ENCODE peak calls at places on chromosomes 16 and 17, in seven cellular contexts. One of them, this sample, is unnamed.

GRCh38 chr17:12081720-12082119 is 61.0 kb downstream of the MAP2K4 start:
- DNase-seq in Caco-2: no peak
- DNase-seq in fibroblast of lung: no peak
- DNase-seq in transverse colon: no peak
- DNase-seq in adipocyte: no peak
- DNase-seq in keratinocyte: no peak
- DNase-seq in IMR-90: no peak
- DNase-seq in this sample: no peak

GRCh38 chr17:6548578-6549330 is 7.6 kb downstream of the PITPNM3 start:
- DNase-seq in Caco-2: no peak
- DNase-seq in fibroblast of lung: no peak
- DNase-seq in transverse colon: peak; percentile 23
- DNase-seq in adipocyte: no peak
- DNase-seq in keratinocyte: no peak
- DNase-seq in IMR-90: no peak
- DNase-seq in this sample: no peak

GRCh38 chr16:19113577-19114358 is at the start of gene ITPRIPL2:
- DNase-seq in Caco-2: peak; percentile 79
- DNase-seq in fibroblast of lung: peak; percentile 91
- DNase-seq in transverse colon: peak; percentile 84
- DNase-seq in adipocyte: peak; percentile 96
- DNase-seq in keratinocyte: no peak
- DNase-seq in IMR-90: peak; percentile 85
- DNase-seq in this sample: peak; percentile 96

GRCh38 chr17:77124192-77124908 is 16.4 kb upstream of the SEC14L1 start:
- DNase-seq in Caco-2: no peak
- DNase-seq in fibroblast of lung: peak; percentile 85
- DNase-seq in transverse colon: no peak
- DNase-seq in adipocyte: peak; percentile 60
- DNase-seq in keratinocyte: no peak
- DNase-seq in IMR-90: peak; percentile 68
- DNase-seq in this sample: peak; percentile 69

GRCh38 chr16:84700518-84701277 is 898 bp downstream of the USP10 start:
- DNase-seq in Caco-2: no peak
- DNase-seq in fibroblast of lung: peak; percentile 24
- DNase-seq in transverse colon: peak; percentile 44
- DNase-seq in adipocyte: peak; percentile 69
- DNase-seq in keratinocyte: no peak
- DNase-seq in IMR-90: peak; percentile 29
- DNase-seq in this sample: peak; percentile 61

GRCh38 chr17:82959242-82959930 is 119.6 kb upstream of the ZNF750 start:
- DNase-seq in Caco-2: peak; percentile 14
- DNase-seq in fibroblast of lung: no peak
- DNase-seq in transverse colon: no peak
- DNase-seq in adipocyte: no peak
- DNase-seq in keratinocyte: no peak
- DNase-seq in IMR-90: no peak
- DNase-seq in this sample: no peak

GRCh38 chr16:79047337-79047736 is 553.2 kb downstream of the MAF start:
- DNase-seq in Caco-2: no peak
- DNase-seq in fibroblast of lung: no peak
- DNase-seq in transverse colon: no peak
- DNase-seq in adipocyte: no peak
- DNase-seq in keratinocyte: no peak
- DNase-seq in IMR-90: no peak
- DNase-seq in this sample: no peak

GRCh38 chr17:41792835-41793748 is 6.6 kb upstream of the JUP start:
- DNase-seq in Caco-2: peak; percentile 97
- DNase-seq in fibroblast of lung: peak; percentile 76
- DNase-seq in transverse colon: peak; percentile 81
- DNase-seq in adipocyte: peak; percentile 52
- DNase-seq in keratinocyte: peak; percentile 77
- DNase-seq in IMR-90: peak; percentile 60
- DNase-seq in this sample: peak; percentile 57

GRCh38 chr16:70269471-70269870 is 17.7 kb upstream of the EXOSC6 start:
- DNase-seq in Caco-2: no peak
- DNase-seq in fibroblast of lung: no peak
- DNase-seq in transverse colon: no peak
- DNase-seq in adipocyte: no peak
- DNase-seq in keratinocyte: no peak
- DNase-seq in IMR-90: no peak
- DNase-seq in this sample: no peak

GRCh38 chr17:43940630-43941029 is 1.6 kb downstream of the PPY start:
- DNase-seq in Caco-2: peak; percentile 78
- DNase-seq in fibroblast of lung: no peak
- DNase-seq in transverse colon: no peak
- DNase-seq in adipocyte: peak; percentile 62
- DNase-seq in keratinocyte: no peak
- DNase-seq in IMR-90: peak; percentile 35
- DNase-seq in this sample: peak; percentile 59

GRCh38 chr17:82477934-82478333 is 19.4 kb downstream of the NARF start:
- DNase-seq in Caco-2: no peak
- DNase-seq in fibroblast of lung: peak; percentile 28
- DNase-seq in transverse colon: no peak
- DNase-seq in adipocyte: no peak
- DNase-seq in keratinocyte: no peak
- DNase-seq in IMR-90: no peak
- DNase-seq in this sample: no peak

GRCh38 chr17:70091005-70091568 is 16.1 kb downstream of the KCNJ16 start:
- DNase-seq in Caco-2: no peak
- DNase-seq in fibroblast of lung: no peak
- DNase-seq in transverse colon: no peak
- DNase-seq in adipocyte: no peak
- DNase-seq in keratinocyte: no peak
- DNase-seq in IMR-90: no peak
- DNase-seq in this sample: no peak

GRCh38 chr16:79767597-79768280 is 167.2 kb upstream of the MAF start:
- DNase-seq in Caco-2: no peak
- DNase-seq in fibroblast of lung: peak; percentile 27
- DNase-seq in transverse colon: peak; percentile 57
- DNase-seq in adipocyte: peak; percentile 9
- DNase-seq in keratinocyte: no peak
- DNase-seq in IMR-90: no peak
- DNase-seq in this sample: peak; percentile 38

GRCh38 chr16:66189951-66190350 is 176.5 kb upstream of the CDH5 start:
- DNase-seq in Caco-2: no peak
- DNase-seq in fibroblast of lung: peak; percentile 98
- DNase-seq in transverse colon: no peak
- DNase-seq in adipocyte: peak; percentile 33
- DNase-seq in keratinocyte: peak; percentile 33
- DNase-seq in IMR-90: peak; percentile 92
- DNase-seq in this sample: peak; percentile 75

GRCh38 chr17:70110443-70110880 is 35.4 kb downstream of the KCNJ16 start:
- DNase-seq in Caco-2: no peak
- DNase-seq in fibroblast of lung: peak; percentile 86
- DNase-seq in transverse colon: no peak
- DNase-seq in adipocyte: peak; percentile 5
- DNase-seq in keratinocyte: no peak
- DNase-seq in IMR-90: peak; percentile 36
- DNase-seq in this sample: peak; percentile 4

GRCh38 chr16:1964046-1964505 is 550 bp downstream of the RPS2 start:
- DNase-seq in Caco-2: no peak
- DNase-seq in fibroblast of lung: no peak
- DNase-seq in transverse colon: no peak
- DNase-seq in adipocyte: peak; percentile 71
- DNase-seq in keratinocyte: no peak
- DNase-seq in IMR-90: no peak
- DNase-seq in this sample: peak; percentile 58

DNA sequence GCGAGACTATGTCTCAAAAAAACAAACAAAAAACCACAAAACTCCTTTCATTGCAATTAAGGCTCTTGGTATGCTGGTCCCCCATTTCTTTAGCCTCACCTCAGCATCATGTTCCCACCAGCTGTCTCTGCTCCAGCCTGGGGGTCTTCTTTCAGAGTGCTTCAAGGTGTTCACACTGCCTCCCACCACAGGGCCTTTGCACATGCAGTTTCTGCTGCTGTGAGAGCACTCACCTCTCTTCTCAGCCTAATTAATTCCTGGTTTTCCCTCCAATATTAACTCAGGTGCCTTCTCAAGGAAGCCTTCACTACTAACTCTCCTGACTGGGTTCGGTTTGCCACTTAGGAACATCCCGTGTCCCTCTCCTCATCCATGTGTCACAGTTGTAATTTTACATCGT is 15.9 kb upstream of the PIK3R6 start:
- DNase-seq in Caco-2: no peak
- DNase-seq in fibroblast of lung: no peak
- DNase-seq in transverse colon: no peak
- DNase-seq in adipocyte: no peak
- DNase-seq in keratinocyte: no peak
- DNase-seq in IMR-90: no peak
- DNase-seq in this sample: no peak
- H3K36me3 ChIP-seq in Caco-2: no peaks in the 10 kb centered on the region
- H3K36me3 ChIP-seq in fibroblast of lung: no peaks in the 10 kb centered on the region
- H3K36me3 ChIP-seq in transverse colon: no peaks in the 10 kb centered on the region
- H3K36me3 ChIP-seq in adipocyte: no peaks in the 10 kb centered on the region
- H3K36me3 ChIP-seq in keratinocyte: no peaks in the 10 kb centered on the region
- H3K36me3 ChIP-seq in IMR-90: no peaks in the 10 kb centered on the region
- H3K36me3 ChIP-seq in this sample: no peaks in the 10 kb centered on the region

GRCh38 chr17:60653569-60653968 is 24.1 kb upstream of the BCAS3 start:
- DNase-seq in Caco-2: no peak
- DNase-seq in fibroblast of lung: no peak
- DNase-seq in transverse colon: no peak
- DNase-seq in adipocyte: no peak
- DNase-seq in keratinocyte: no peak
- DNase-seq in IMR-90: no peak
- DNase-seq in this sample: no peak
- H3K36me3 ChIP-seq in Caco-2: no peaks in the 10 kb centered on the region
- H3K36me3 ChIP-seq in fibroblast of lung: peaks cover 2% of the 10 kb centered on the region
- H3K36me3 ChIP-seq in transverse colon: no peaks in the 10 kb centered on the region
- H3K36me3 ChIP-seq in adipocyte: peaks cover 9% of the 10 kb centered on the region
- H3K36me3 ChIP-seq in keratinocyte: peaks cover 3% of the 10 kb centered on the region
- H3K36me3 ChIP-seq in IMR-90: peaks cover 15% of the 10 kb centered on the region
- H3K36me3 ChIP-seq in this sample: peaks cover 10% of the 10 kb centered on the region

GRCh38 chr17:28357061-28357900 is at the start of gene POLDIP2:
- DNase-seq in Caco-2: peak; percentile 99
- DNase-seq in fibroblast of lung: peak; percentile 93
- DNase-seq in transverse colon: peak; percentile 96
- DNase-seq in adipocyte: peak; percentile 98
- DNase-seq in keratinocyte: no peak
- DNase-seq in IMR-90: peak; percentile 92
- DNase-seq in this sample: peak; percentile 99
- H3K36me3 ChIP-seq in Caco-2: peaks cover 22% of the 10 kb centered on the region
- H3K36me3 ChIP-seq in fibroblast of lung: peaks cover 18% of the 10 kb centered on the region
- H3K36me3 ChIP-seq in transverse colon: no peaks in the 10 kb centered on the region
- H3K36me3 ChIP-seq in adipocyte: peaks cover 54% of the 10 kb centered on the region
- H3K36me3 ChIP-seq in keratinocyte: peaks cover 32% of the 10 kb centered on the region
- H3K36me3 ChIP-seq in IMR-90: peaks cover 36% of the 10 kb centered on the region
- H3K36me3 ChIP-seq in this sample: peaks cover 28% of the 10 kb centered on the region

GRCh38 chr17:75825748-75826370 is 18.3 kb downstream of the UNC13D start:
- DNase-seq in Caco-2: no peak
- DNase-seq in fibroblast of lung: no peak
- DNase-seq in transverse colon: no peak
- DNase-seq in adipocyte: no peak
- DNase-seq in keratinocyte: no peak
- DNase-seq in IMR-90: no peak
- DNase-seq in this sample: no peak
- H3K36me3 ChIP-seq in Caco-2: no peaks in the 10 kb centered on the region
- H3K36me3 ChIP-seq in fibroblast of lung: peaks cover 5% of the 10 kb centered on the region
- H3K36me3 ChIP-seq in transverse colon: no peaks in the 10 kb centered on the region
- H3K36me3 ChIP-seq in adipocyte: peaks cover 28% of the 10 kb centered on the region
- H3K36me3 ChIP-seq in keratinocyte: peaks cover 10% of the 10 kb centered on the region
- H3K36me3 ChIP-seq in IMR-90: peaks cover 33% of the 10 kb centered on the region
- H3K36me3 ChIP-seq in this sample: no peaks in the 10 kb centered on the region

GRCh38 chr16:11973065-11973464 is 3.5 kb upstream of the SNX29 start:
- DNase-seq in Caco-2: no peak
- DNase-seq in fibroblast of lung: no peak
- DNase-seq in transverse colon: no peak
- DNase-seq in adipocyte: no peak
- DNase-seq in keratinocyte: no peak
- DNase-seq in IMR-90: no peak
- DNase-seq in this sample: no peak

GRCh38 chr16:11978080-11978479 is 1.5 kb downstream of the SNX29 start:
- DNase-seq in Caco-2: no peak
- DNase-seq in fibroblast of lung: no peak
- DNase-seq in transverse colon: no peak
- DNase-seq in adipocyte: peak; percentile 28
- DNase-seq in keratinocyte: no peak
- DNase-seq in IMR-90: no peak
- DNase-seq in this sample: peak; percentile 36

GRCh38 chr16:11980167-11980844 is 3.8 kb downstream of the SNX29 start:
- DNase-seq in Caco-2: no peak
- DNase-seq in fibroblast of lung: peak; percentile 16
- DNase-seq in transverse colon: no peak
- DNase-seq in adipocyte: no peak
- DNase-seq in keratinocyte: no peak
- DNase-seq in IMR-90: no peak
- DNase-seq in this sample: no peak

GRCh38 chr16:11977206-11978041 is 890 bp downstream of the SNX29 start:
- DNase-seq in Caco-2: no peak
- DNase-seq in fibroblast of lung: peak; percentile 85
- DNase-seq in transverse colon: peak; percentile 24
- DNase-seq in adipocyte: peak; percentile 93
- DNase-seq in keratinocyte: peak; percentile 38
- DNase-seq in IMR-90: peak; percentile 82
- DNase-seq in this sample: peak; percentile 95

DNA sequence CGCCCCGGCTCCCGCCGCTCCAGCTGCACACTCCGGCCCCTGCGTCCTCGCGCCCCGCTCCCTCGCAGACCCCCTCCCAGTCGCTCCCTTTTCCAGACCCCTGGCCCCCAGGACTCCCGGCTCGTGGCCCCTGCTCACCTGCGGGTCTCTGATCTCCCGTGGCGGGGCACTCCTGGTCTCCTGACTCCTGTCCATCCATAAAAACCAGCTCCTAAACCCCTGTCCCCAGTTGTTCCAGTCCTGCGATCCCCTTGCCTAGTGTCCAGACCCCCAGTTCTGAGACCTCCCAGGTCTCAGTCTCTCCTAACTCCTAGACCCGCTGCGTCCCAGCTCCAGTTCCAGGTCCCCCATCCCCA is 294 bp downstream of the SNX29 start:
- DNase-seq in Caco-2: no peak
- DNase-seq in fibroblast of lung: no peak
- DNase-seq in transverse colon: no peak
- DNase-seq in adipocyte: no peak
- DNase-seq in keratinocyte: no peak
- DNase-seq in IMR-90: no peak
- DNase-seq in this sample: no peak
- H3K36me3 ChIP-seq in Caco-2: no peaks in the 10 kb centered on the region
- H3K36me3 ChIP-seq in fibroblast of lung: no peaks in the 10 kb centered on the region
- H3K36me3 ChIP-seq in transverse colon: no peaks in the 10 kb centered on the region
- H3K36me3 ChIP-seq in adipocyte: no peaks in the 10 kb centered on the region
- H3K36me3 ChIP-seq in keratinocyte: no peaks in the 10 kb centered on the region
- H3K36me3 ChIP-seq in IMR-90: no peaks in the 10 kb centered on the region
- H3K36me3 ChIP-seq in this sample: no peaks in the 10 kb centered on the region

GRCh38 chr16:53785044-53785443 is 81.1 kb downstream of the FTO start:
- DNase-seq in Caco-2: no peak
- DNase-seq in fibroblast of lung: peak; percentile 56
- DNase-seq in transverse colon: no peak
- DNase-seq in adipocyte: peak; percentile 76
- DNase-seq in keratinocyte: no peak
- DNase-seq in IMR-90: peak; percentile 66
- DNase-seq in this sample: peak; percentile 53
- H3K36me3 ChIP-seq in Caco-2: no peaks in the 10 kb centered on the region
- H3K36me3 ChIP-seq in fibroblast of lung: no peaks in the 10 kb centered on the region
- H3K36me3 ChIP-seq in transverse colon: no peaks in the 10 kb centered on the region
- H3K36me3 ChIP-seq in adipocyte: no peaks in the 10 kb centered on the region
- H3K36me3 ChIP-seq in keratinocyte: no peaks in the 10 kb centered on the region
- H3K36me3 ChIP-seq in IMR-90: no peaks in the 10 kb centered on the region
- H3K36me3 ChIP-seq in this sample: no peaks in the 10 kb centered on the region

This sample was measured in GM23248.